ENCODE peak calls at places on chromosomes 11 and 22, in four cellular contexts. One of them, this sample, is unnamed.

GRCh38 chr22:37309221-37310074 is 27.1 kb downstream of the CYTH4 start:
- DNase-seq in A549: no peak
- DNase-seq in K562: peak
- DNase-seq in HepG2: no peak
- DNase-seq in this sample: peak

GRCh38 chr22:44718418-44718817 is 16.4 kb downstream of the PRR5 start:
- DNase-seq in A549: no peak
- DNase-seq in K562: no peak
- DNase-seq in HepG2: no peak
- DNase-seq in this sample: peak

GRCh38 chr11:64269380-64270234 is 14.9 kb downstream of the BAD start:
- DNase-seq in A549: peak
- DNase-seq in K562: peak
- DNase-seq in HepG2: peak
- DNase-seq in this sample: peak

GRCh38 chr22:20498913-20499312 is 3.3 kb upstream of the KLHL22 start:
- DNase-seq in A549: no peak
- DNase-seq in K562: no peak
- DNase-seq in HepG2: no peak
- DNase-seq in this sample: no peak

GRCh38 chr22:35516723-35517122 is 23.9 kb upstream of the RASD2 start:
- DNase-seq in A549: no peak
- DNase-seq in K562: no peak
- DNase-seq in HepG2: no peak
- DNase-seq in this sample: no peak

GRCh38 chr22:36257948-36258674 is 5.2 kb downstream of the APOL1 start:
- DNase-seq in A549: no peak
- DNase-seq in K562: no peak
- DNase-seq in HepG2: no peak
- DNase-seq in this sample: no peak

GRCh38 chr11:30016588-30017363 is at the start of gene KCNA4:
- DNase-seq in A549: peak
- DNase-seq in K562: peak
- DNase-seq in HepG2: no peak
- DNase-seq in this sample: no peak

GRCh38 chr22:27880778-27881394 is 38.2 kb downstream of the PITPNB start:
- DNase-seq in A549: peak
- DNase-seq in K562: peak
- DNase-seq in HepG2: peak
- DNase-seq in this sample: no peak

GRCh38 chr11:78762105-78762504 is 187.4 kb upstream of the NARS2 start:
- DNase-seq in A549: no peak
- DNase-seq in K562: no peak
- DNase-seq in HepG2: no peak
- DNase-seq in this sample: no peak

GRCh38 chr22:36197065-36197440 is 4.6 kb downstream of the APOL4 start:
- DNase-seq in A549: no peak
- DNase-seq in K562: peak
- DNase-seq in HepG2: no peak
- DNase-seq in this sample: no peak

GRCh38 chr11:118998822-118999221 is 884 bp downstream of the CENATAC start:
- DNase-seq in A549: peak
- DNase-seq in K562: peak
- DNase-seq in HepG2: peak
- DNase-seq in this sample: no peak

GRCh38 chr11:110778351-110778750 is 66.1 kb upstream of the ARHGAP20 start:
- DNase-seq in A549: no peak
- DNase-seq in K562: no peak
- DNase-seq in HepG2: no peak
- DNase-seq in this sample: no peak

GRCh38 chr11:68328374-68329091 is 16.1 kb downstream of the LRP5 start:
- DNase-seq in A549: no peak
- DNase-seq in K562: no peak
- DNase-seq in HepG2: peak
- DNase-seq in this sample: no peak

GRCh38 chr11:113152500-113152899 is 161.9 kb upstream of the TTC12 start:
- DNase-seq in A549: no peak
- DNase-seq in K562: no peak
- DNase-seq in HepG2: no peak
- DNase-seq in this sample: no peak

GRCh38 chr11:124611016-124611571 is at the start of gene PANX3:
- DNase-seq in A549: no peak
- DNase-seq in K562: no peak
- DNase-seq in HepG2: no peak
- DNase-seq in this sample: no peak

GRCh38 chr11:73203322-73203721 is 14.8 kb upstream of the P2RY2 start:
- DNase-seq in A549: no peak
- DNase-seq in K562: no peak
- DNase-seq in HepG2: no peak
- DNase-seq in this sample: no peak

GRCh38 chr11:1747753-1748466 is 2.5 kb downstream of the IFITM10 start:
- DNase-seq in A549: no peak
- DNase-seq in K562: no peak
- DNase-seq in HepG2: no peak
- DNase-seq in this sample: no peak

GRCh38 chr11:17457361-17458104 is 19.1 kb downstream of the ABCC8 start:
- DNase-seq in A549: no peak
- DNase-seq in K562: no peak
- DNase-seq in HepG2: no peak
- DNase-seq in this sample: no peak

GRCh38 chr11:64969209-64969608 is 2.7 kb downstream of the MAJIN start:
- DNase-seq in A549: peak
- DNase-seq in K562: no peak
- DNase-seq in HepG2: no peak
- DNase-seq in this sample: no peak

GRCh38 chr11:68690671-68691401 is 6.5 kb downstream of the GAL start:
- DNase-seq in A549: no peak
- DNase-seq in K562: no peak
- DNase-seq in HepG2: no peak
- DNase-seq in this sample: no peak

GRCh38 chr22:48744967-48745841 is 1082.5 kb downstream of the BRD1 start:
- DNase-seq in A549: no peak
- DNase-seq in K562: no peak
- DNase-seq in HepG2: no peak
- DNase-seq in this sample: no peak

GRCh38 chr11:48002565-48002964 is 22.2 kb downstream of the PTPRJ start:
- DNase-seq in A549: no peak
- DNase-seq in K562: no peak
- DNase-seq in HepG2: no peak
- DNase-seq in this sample: no peak

GRCh38 chr22:22080270-22080669 is 97.7 kb upstream of the TOP3B start:
- DNase-seq in A549: no peak
- DNase-seq in K562: no peak
- DNase-seq in HepG2: no peak
- DNase-seq in this sample: no peak

GRCh38 chr11:117834068-117834810 is 9.7 kb upstream of the FXYD2 start:
- DNase-seq in A549: no peak
- DNase-seq in K562: no peak
- DNase-seq in HepG2: no peak
- DNase-seq in this sample: no peak

GRCh38 chr22:28017859-28018258 is 98.8 kb upstream of the PITPNB start:
- DNase-seq in A549: no peak
- DNase-seq in K562: no peak
- DNase-seq in HepG2: no peak
- DNase-seq in this sample: no peak

GRCh38 chr22:35488513-35488912 is 52.1 kb upstream of the RASD2 start:
- DNase-seq in A549: no peak
- DNase-seq in K562: no peak
- DNase-seq in HepG2: no peak
- DNase-seq in this sample: no peak

GRCh38 chr22:25655536-25655935 is 86.5 kb upstream of the MYO18B start:
- DNase-seq in A549: no peak
- DNase-seq in K562: no peak
- DNase-seq in HepG2: no peak
- DNase-seq in this sample: no peak

GRCh38 chr11:62035293-62035692 is 67.9 kb upstream of the FTH1 start:
- DNase-seq in A549: no peak
- DNase-seq in K562: no peak
- DNase-seq in HepG2: no peak
- DNase-seq in this sample: no peak

GRCh38 chr11:68950268-68950667 is 30.5 kb downstream of the MRGPRD start:
- DNase-seq in A549: peak
- DNase-seq in K562: peak
- DNase-seq in HepG2: no peak
- DNase-seq in this sample: no peak

GRCh38 chr22:42217752-42218280 is 52.6 kb downstream of the TCF20 start:
- DNase-seq in A549: no peak
- DNase-seq in K562: no peak
- DNase-seq in HepG2: no peak
- DNase-seq in this sample: no peak
- TF ChIP-seq CHD2 in A549: no peak
- TF ChIP-seq CHD2 in K562: no peak
- TF ChIP-seq CHD2 in HepG2: no peak
- TF ChIP-seq CHD2 in this sample: no peak

DNA sequence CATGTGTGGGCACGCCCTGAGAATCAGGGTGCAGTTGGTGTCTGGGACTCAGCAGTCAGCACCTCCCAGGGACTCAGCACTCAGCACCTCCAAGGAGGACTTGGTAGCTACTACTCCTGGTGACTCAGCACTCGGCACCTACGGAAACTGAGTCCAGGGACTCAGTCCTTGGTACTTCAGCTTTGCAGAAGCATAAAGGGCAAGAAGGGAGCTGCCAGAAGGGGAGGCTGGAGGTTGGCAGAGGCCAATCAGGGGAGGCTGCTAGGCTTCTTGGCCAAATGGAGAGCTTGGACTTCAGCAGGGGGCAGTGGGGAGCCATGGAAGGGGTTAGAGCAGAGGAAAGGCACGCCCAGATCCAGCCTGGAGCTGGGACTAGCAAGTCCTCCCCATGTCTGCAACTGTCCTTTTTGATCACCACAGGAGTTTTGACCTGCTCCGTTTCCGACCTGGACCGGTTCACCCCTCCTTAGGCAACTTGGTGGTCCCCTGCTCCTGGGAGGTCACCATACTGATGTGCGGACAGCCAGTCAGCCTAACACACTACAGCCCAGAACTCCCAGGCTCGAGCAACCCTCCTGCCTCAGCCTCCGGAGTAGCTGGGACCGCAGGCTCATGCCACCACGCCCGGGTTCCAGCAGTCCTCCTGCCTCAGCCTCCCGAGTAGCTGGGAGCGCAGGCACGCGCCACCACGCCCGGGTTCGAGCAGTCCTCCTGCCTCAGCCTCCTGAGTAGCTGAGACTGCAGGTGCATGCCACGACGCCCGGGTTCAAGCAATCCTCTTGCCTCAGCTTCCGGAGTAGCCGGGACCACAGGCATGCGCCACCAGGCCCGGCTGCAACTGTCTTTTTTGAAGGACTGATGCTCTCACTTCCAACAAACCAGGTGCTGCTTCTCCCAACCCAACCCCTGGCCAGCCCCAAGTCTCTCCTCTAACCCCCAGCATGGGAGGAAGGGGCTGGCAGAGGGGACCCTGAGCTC is 1.5 kb downstream of the ANO9 start:
- DNase-seq in A549: peak
- DNase-seq in K562: peak
- DNase-seq in HepG2: peak
- DNase-seq in this sample: no peak
- H3K4me3 ChIP-seq in A549: no peak
- H3K4me3 ChIP-seq in K562: no peak
- H3K4me3 ChIP-seq in HepG2: no peak
- H3K4me3 ChIP-seq in this sample: peak

GRCh38 chr22:39527481-39527961 is 5.0 kb downstream of the RPS19BP1 start:
- DNase-seq in A549: no peak
- DNase-seq in K562: no peak
- DNase-seq in HepG2: peak
- DNase-seq in this sample: no peak
- TF ChIP-seq POLR2AphosphoS2 in A549: no peak
- TF ChIP-seq POLR2AphosphoS2 in K562: no peak
- TF ChIP-seq POLR2AphosphoS2 in HepG2: no peak
- TF ChIP-seq POLR2AphosphoS2 in this sample: no peak

GRCh38 chr22:26769663-26770062 is 112.3 kb downstream of the MIAT start:
- DNase-seq in A549: no peak
- DNase-seq in K562: no peak
- DNase-seq in HepG2: no peak
- DNase-seq in this sample: no peak
- TF ChIP-seq CHD2 in A549: no peak
- TF ChIP-seq CHD2 in K562: no peak
- TF ChIP-seq CHD2 in HepG2: no peak
- TF ChIP-seq CHD2 in this sample: no peak

GRCh38 chr11:132073787-132074186 is 703.4 kb downstream of the NTM start:
- DNase-seq in A549: no peak
- DNase-seq in K562: no peak
- DNase-seq in HepG2: no peak
- DNase-seq in this sample: no peak

GRCh38 chr11:132072044-132072879 is 701.8 kb downstream of the NTM start:
- DNase-seq in A549: no peak
- DNase-seq in K562: no peak
- DNase-seq in HepG2: no peak
- DNase-seq in this sample: no peak

GRCh38 chr11:132068556-132068955 is 698.1 kb downstream of the NTM start:
- DNase-seq in A549: no peak
- DNase-seq in K562: no peak
- DNase-seq in HepG2: no peak
- DNase-seq in this sample: no peak

GRCh38 chr11:132075447-132075846 is 705.0 kb downstream of the NTM start:
- DNase-seq in A549: no peak
- DNase-seq in K562: no peak
- DNase-seq in HepG2: no peak
- DNase-seq in this sample: no peak

GRCh38 chr11:132072880-132073213 is 702.4 kb downstream of the NTM start:
- DNase-seq in A549: no peak
- DNase-seq in K562: no peak
- DNase-seq in HepG2: no peak
- DNase-seq in this sample: no peak
- H3K4me3 ChIP-seq in A549: no peak
- H3K4me3 ChIP-seq in K562: no peak
- H3K4me3 ChIP-seq in HepG2: no peak
- H3K4me3 ChIP-seq in this sample: no peak

DNA sequence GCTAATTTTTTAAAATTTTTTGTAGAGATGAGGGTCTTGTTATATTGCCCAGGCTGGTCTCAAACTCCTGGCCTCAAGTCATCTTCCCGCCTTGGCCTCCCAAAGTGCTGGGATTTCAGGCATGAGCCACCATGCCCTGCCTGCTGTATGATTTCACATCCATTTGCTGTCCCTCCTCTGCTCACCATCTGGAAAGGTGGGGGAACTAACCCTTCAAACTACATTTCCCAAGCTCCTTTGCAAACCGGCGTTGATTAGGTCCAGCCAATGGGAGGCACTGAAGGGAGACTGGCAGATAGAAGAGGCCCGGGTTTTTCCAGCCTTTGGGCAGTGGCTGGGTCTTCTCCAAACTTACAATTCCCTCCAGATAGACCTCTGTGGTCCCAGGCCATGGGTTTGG is 19.3 kb downstream of the RFPL1 start:
- DNase-seq in A549: peak
- DNase-seq in K562: peak
- DNase-seq in HepG2: peak
- DNase-seq in this sample: peak
- TF ChIP-seq POLR2AphosphoS2 in A549: no peak
- TF ChIP-seq POLR2AphosphoS2 in K562: no peak
- TF ChIP-seq POLR2AphosphoS2 in HepG2: no peak
- TF ChIP-seq POLR2AphosphoS2 in this sample: no peak